ENCODE peak calls at places on chromosomes 11 and 22, in ten cellular contexts. G is activated CD4-positive, alpha-beta T cell treated with anti-CD3 and anti-CD28 coated beads, Interleukin-2, amount 10 ng/mL, durations not matched to agents 7 days and 5 days; H is A549; O is NCI-H1092 treated with DMSO at 0.1 percent for 48 hours; D is HTR-8/SVneo; C is stimulated activated CD4-positive, alpha-beta T cell treated with anti-CD3 and anti-CD28 coated beads, Interleukin-2, amount 100 ng/mL, for 48 hours; K is AG09309; F is neural crest cell; M is fibroblast of mammary gland; B is activated naive CD4-positive, alpha-beta T cell treated with anti-CD3 and anti-CD28 coated beads for 36 hours. Z is an unnamed sample.

GRCh38 chr11:6925636-6926207 is 504 bp upstream of the ZNF215 start:
- DNase-seq in G (no peak), H (no peak), O (no peak), D (no peak), C (no peak), K (no peak), F (peak; percentile 7), M (peak; percentile 40), B (no peak), Z (peak; percentile 48)

GRCh38 chr11:13902456-13902855 is 60.1 kb upstream of the SPON1 start:
- DNase-seq in G (no peak), H (no peak), O (no peak), D (no peak), C (no peak), K (no peak), F (no peak), M (no peak), B (no peak), Z (no peak)

GRCh38 chr22:44309137-44309536 is 3.6 kb downstream of the SHISAL1 start:
- DNase-seq in G (no peak), H (peak; percentile 41), O (no peak), D (peak; percentile 85), C (no peak), K (peak; percentile 91), F (no peak), M (peak; percentile 95), B (no peak), Z (peak; percentile 96)

GRCh38 chr11:117256573-117256972 is 24.1 kb downstream of the RNF214 start:
- DNase-seq in G (no peak), H (no peak), O (no peak), D (no peak), C (no peak), K (no peak), F (no peak), M (peak; percentile 85), B (no peak), Z (peak; percentile 59)

GRCh38 chr11:111388842-111389241 is 9.8 kb upstream of the POU2AF1 start:
- DNase-seq in G (no peak), H (no peak), O (no peak), D (no peak), C (no peak), K (no peak), F (no peak), M (no peak), B (no peak), Z (peak; percentile 49)

GRCh38 chr22:38755155-38755910 is 465 bp downstream of the SUN2 start:
- DNase-seq in G (peak; percentile 49), H (peak; percentile 64), O (peak; percentile 44), D (peak; percentile 75), C (no peak), K (no peak), F (peak; percentile 58), M (peak; percentile 73), B (peak; percentile 61), Z (peak; percentile 19)

GRCh38 chr11:130533113-130533803 is 84.8 kb downstream of the ADAMTS15 start:
- DNase-seq in G (no peak), H (no peak), O (no peak), D (no peak), C (no peak), K (no peak), F (no peak), M (no peak), B (no peak), Z (no peak)

GRCh38 chr11:64379160-64379559 is 20.2 kb downstream of the RPS6KA4 start:
- DNase-seq in G (no peak), H (no peak), O (no peak), D (no peak), C (no peak), K (no peak), F (no peak), M (no peak), B (no peak), Z (no peak)

GRCh38 chr22:48492371-48493320 is 1335.0 kb downstream of the BRD1 start:
- DNase-seq in G (peak; percentile 33), H (peak; percentile 78), O (peak; percentile 42), D (peak; percentile 41), C (peak; percentile 30), K (peak; percentile 39), F (peak; percentile 49), M (peak; percentile 59), B (peak; percentile 62), Z (peak; percentile 46)

GRCh38 chr11:19903620-19904069 is 191.0 kb downstream of the NAV2 start:
- DNase-seq in G (peak; percentile 53), H (peak; percentile 52), O (peak; percentile 61), D (peak; percentile 51), C (peak; percentile 48), K (peak; percentile 64), F (peak; percentile 89), M (peak; percentile 80), B (peak; percentile 76), Z (peak; percentile 65)

GRCh38 chr11:130068986-130069683 is 559 bp upstream of the APLP2 start:
- DNase-seq in G (peak; percentile 53), H (peak; percentile 47), O (peak; percentile 91), D (peak; percentile 63), C (peak; percentile 21), K (peak; percentile 69), F (no peak), M (peak; percentile 90), B (peak; percentile 53), Z (peak; percentile 73)

GRCh38 chr11:74318241-74318932 is 6.9 kb upstream of the P4HA3 start:
- DNase-seq in G (no peak), H (no peak), O (no peak), D (no peak), C (no peak), K (no peak), F (no peak), M (peak; percentile 53), B (no peak), Z (no peak)

GRCh38 chr11:73241300-73241699 is 23.2 kb downstream of the P2RY2 start:
- DNase-seq in G (no peak), H (no peak), O (no peak), D (no peak), C (no peak), K (no peak), F (no peak), M (no peak), B (no peak), Z (no peak)

GRCh38 chr11:44589301-44589700 is 23.8 kb downstream of the CD82 start:
- DNase-seq in G (no peak), H (no peak), O (no peak), D (no peak), C (no peak), K (no peak), F (no peak), M (peak; percentile 79), B (no peak), Z (no peak)

GRCh38 chr11:115606223-115607220 is 102.3 kb upstream of the CADM1 start:
- DNase-seq in G (no peak), H (no peak), O (peak; percentile 18), D (no peak), C (no peak), K (peak; percentile 16), F (no peak), M (no peak), B (no peak), Z (no peak)

GRCh38 chr11:123939317-123939716 is at the start of gene OR4D5:
- DNase-seq in G (no peak), H (no peak), O (no peak), D (no peak), C (no peak), K (no peak), F (no peak), M (no peak), B (no peak), Z (no peak)

GRCh38 chr11:69403556-69404215 is 77.8 kb upstream of the LINC01488 start:
- DNase-seq in G (no peak), H (peak; percentile 25), O (no peak), D (no peak), C (no peak), K (peak; percentile 16), F (no peak), M (peak; percentile 34), B (no peak), Z (peak; percentile 33)

GRCh38 chr22:32034275-32034674 is 8.8 kb upstream of the SLC5A1 start:
- DNase-seq in G (no peak), H (no peak), O (no peak), D (no peak), C (no peak), K (no peak), F (no peak), M (no peak), B (no peak), Z (no peak)

GRCh38 chr22:50714631-50715179 is 23.3 kb upstream of the ACR start:
- DNase-seq in G (no peak), H (no peak), O (no peak), D (no peak), C (no peak), K (no peak), F (no peak), M (no peak), B (no peak), Z (no peak)

GRCh38 chr22:22818861-22819855 is 68.5 kb upstream of the IGLL5 start:
- DNase-seq in G (peak; percentile 77), H (no peak), O (no peak), D (no peak), C (no peak), K (no peak), F (no peak), M (no peak), B (peak; percentile 37), Z (no peak)

GRCh38 chr11:130487390-130488186 is 39.1 kb downstream of the ADAMTS15 start:
- DNase-seq in G (no peak), H (no peak), O (no peak), D (no peak), C (no peak), K (no peak), F (no peak), M (no peak), B (no peak), Z (no peak)

GRCh38 chr11:15577519-15577918 is 462.8 kb downstream of the INSC start:
- DNase-seq in G (no peak), H (no peak), O (no peak), D (no peak), C (no peak), K (no peak), F (no peak), M (no peak), B (no peak), Z (no peak)

GRCh38 chr11:74417860-74418508 is 19.8 kb upstream of the PGM2L1 start:
- DNase-seq in G (no peak), H (no peak), O (no peak), D (no peak), C (no peak), K (no peak), F (no peak), M (no peak), B (peak; percentile 18), Z (peak; percentile 5)

GRCh38 chr11:10930224-10930960 is 72.5 kb upstream of the ZBED5 start:
- DNase-seq in G (no peak), H (no peak), O (peak; percentile 49), D (no peak), C (peak; percentile 14), K (no peak), F (no peak), M (peak; percentile 42), B (peak; percentile 14), Z (no peak)

GRCh38 chr22:46968848-46969247 is 206.4 kb downstream of the TBC1D22A start:
- DNase-seq in G (no peak), H (no peak), O (no peak), D (no peak), C (no peak), K (no peak), F (no peak), M (no peak), B (no peak), Z (no peak)

GRCh38 chr11:87020764-87021365 is 16.9 kb upstream of the TMEM135 start:
- DNase-seq in G (no peak), H (no peak), O (no peak), D (no peak), C (no peak), K (no peak), F (no peak), M (peak; percentile 54), B (no peak), Z (peak; percentile 36)

GRCh38 chr11:99452076-99452475 is 431.3 kb downstream of the CNTN5 start:
- DNase-seq in G (no peak), H (no peak), O (no peak), D (no peak), C (no peak), K (no peak), F (no peak), M (no peak), B (no peak), Z (no peak)

GRCh38 chr22:49372530-49373288 is 455.0 kb downstream of the BRD1 start:
- DNase-seq in G (no peak), H (peak; percentile 36), O (no peak), D (peak; percentile 48), C (no peak), K (no peak), F (no peak), M (no peak), B (no peak), Z (no peak)